ENCODE peak calls at places on chromosomes 6 and 20, in eight cellular contexts. Y, J, G, W, V, R, F and N are unnamed samples.

GRCh38 chr6:37207903-37208456 is 38.0 kb downstream of the PIM1 start:
- DNase-seq in Y (peak; percentile 66), G (peak; percentile 83), F (peak; percentile 31), J (peak; percentile 89), R (no peak), W (peak; percentile 49), V (peak; percentile 95), N (peak; percentile 73)

GRCh38 chr20:62489186-62489939 is 13.6 kb upstream of the GATA5 start:
- DNase-seq in W (no peak), G (no peak), J (no peak), V (no peak), R (no peak), Y (no peak), F (no peak), N (peak; percentile 35)

GRCh38 chr20:41649489-41649888 is 31.3 kb upstream of the CHD6 start:
- DNase-seq in F (no peak), V (no peak), Y (no peak), J (no peak), G (no peak), R (no peak), W (no peak), N (no peak)

GRCh38 chr6:18269253-18269652 is 4.9 kb upstream of the DEK start:
- DNase-seq in V (peak; percentile 48), G (no peak), F (no peak), R (no peak), W (no peak), Y (no peak), J (no peak), N (peak; percentile 28)

GRCh38 chr20:52256465-52256864 is 64.9 kb upstream of the ZFP64 start:
- DNase-seq in V (no peak), R (no peak), J (no peak), Y (no peak), F (no peak), W (no peak), G (no peak), N (no peak)

GRCh38 chr6:129146836-129147366 is 264.0 kb downstream of the LAMA2 start:
- DNase-seq in G (no peak), J (no peak), F (no peak), W (no peak), R (no peak), V (no peak), Y (no peak), N (no peak)

GRCh38 chr6:17152703-17153102 is 50.9 kb downstream of the STMND1 start:
- DNase-seq in Y (no peak), V (no peak), R (no peak), F (no peak), J (no peak), G (no peak), W (no peak), N (no peak)

GRCh38 chr6:170362121-170362520 is 55.6 kb downstream of the FAM120B start:
- DNase-seq in Y (no peak), G (no peak), R (no peak), F (no peak), W (no peak), J (no peak), V (no peak), N (no peak)

GRCh38 chr6:40852667-40853383 is 186.2 kb downstream of the UNC5CL start:
- DNase-seq in J (no peak), V (no peak), F (no peak), Y (no peak), G (no peak), W (no peak), R (no peak), N (no peak)

GRCh38 chr6:16985484-16986284 is 116.2 kb upstream of the STMND1 start:
- DNase-seq in V (no peak), Y (no peak), G (no peak), R (no peak), W (no peak), J (no peak), F (no peak), N (peak; percentile 11)

GRCh38 chr20:44583179-44583578 is 800 bp downstream of the PKIG start:
- DNase-seq in J (no peak), V (no peak), Y (no peak), R (no peak), W (no peak), G (no peak), F (no peak), N (no peak)

GRCh38 chr6:53805016-53805415 is 10.2 kb downstream of the LRRC1 start:
- DNase-seq in W (no peak), F (no peak), Y (no peak), V (no peak), J (peak; percentile 71), R (no peak), G (no peak), N (no peak)

GRCh38 chr20:53040678-53041674 is 68.8 kb downstream of the TSHZ2 start:
- DNase-seq in G (no peak), V (no peak), F (no peak), Y (no peak), R (no peak), W (no peak), J (peak; percentile 69), N (no peak)

GRCh38 chr6:124430741-124431140 is 531.5 kb upstream of the RNF217 start:
- DNase-seq in V (no peak), W (no peak), G (no peak), R (no peak), F (no peak), Y (no peak), J (no peak), N (no peak)

GRCh38 chr6:87473419-87473903 is 687 bp downstream of the SLC35A1 start:
- DNase-seq in W (no peak), V (peak; percentile 74), F (no peak), G (no peak), Y (peak; percentile 42), R (no peak), J (no peak), N (no peak)

GRCh38 chr20:4592316-4593148 is 129.2 kb upstream of the PRND start:
- DNase-seq in Y (peak; percentile 67), V (peak; percentile 62), G (peak; percentile 22), J (peak; percentile 72), F (peak; percentile 46), R (peak; percentile 30), W (peak; percentile 50), N (no peak)

GRCh38 chr6:57327311-57327710 is 9.9 kb downstream of the PRIM2 start:
- DNase-seq in W (no peak), Y (no peak), V (no peak), R (no peak), J (no peak), F (no peak), G (no peak), N (no peak)

GRCh38 chr6:155248021-155249001 is 15.5 kb upstream of the CLDN20 start:
- DNase-seq in Y (no peak), W (no peak), R (no peak), F (peak; percentile 66), V (no peak), G (no peak), J (peak; percentile 79), N (no peak)

GRCh38 chr6:100171533-100172321 is 177.7 kb upstream of the MCHR2 start:
- DNase-seq in G (no peak), F (no peak), W (no peak), J (no peak), R (no peak), Y (no peak), V (no peak), N (peak; percentile 9)

GRCh38 chr6:46948699-46949098 is 27.0 kb upstream of the ADGRF5 start:
- DNase-seq in G (no peak), V (no peak), Y (no peak), F (no peak), W (no peak), R (no peak), J (no peak), N (no peak)

GRCh38 chr6:124881898-124882579 is 80.2 kb upstream of the RNF217 start:
- DNase-seq in J (no peak), W (no peak), G (no peak), F (no peak), R (no peak), Y (no peak), V (no peak), N (no peak)

GRCh38 chr20:35363190-35363589 is 48.6 kb downstream of the UQCC1 start:
- DNase-seq in Y (no peak), F (peak; percentile 43), V (no peak), J (no peak), W (no peak), R (no peak), G (no peak), N (no peak)

GRCh38 chr6:2245954-2246863 is 804 bp upstream of the GMDS start:
- DNase-seq in G (peak; percentile 9), V (peak; percentile 69), J (peak; percentile 84), Y (peak; percentile 18), W (no peak), R (no peak), F (peak; percentile 31), N (peak; percentile 54)

GRCh38 chr20:38883981-38884733 is 42.1 kb upstream of the FAM83D start:
- DNase-seq in Y (no peak), W (no peak), G (no peak), J (no peak), F (no peak), R (no peak), V (no peak), N (no peak)

GRCh38 chr6:112058673-112059072 is 4.8 kb downstream of the CCN6 start:
- DNase-seq in R (no peak), G (no peak), W (no peak), F (no peak), J (no peak), Y (no peak), V (no peak), N (no peak)

GRCh38 chr20:58256842-58257241 is 28.4 kb upstream of the ANKRD60 start:
- DNase-seq in J (no peak), F (no peak), G (no peak), R (no peak), W (no peak), V (no peak), Y (no peak), N (no peak)

GRCh38 chr20:61369731-61370520 is 117.9 kb downstream of the CDH4 start:
- DNase-seq in V (no peak), R (no peak), J (no peak), W (no peak), G (no peak), F (no peak), Y (no peak), N (no peak)

GRCh38 chr6:24990227-24990843 is 54.6 kb upstream of the RIPOR2 start:
- DNase-seq in G (no peak), R (no peak), J (no peak), F (no peak), W (no peak), Y (no peak), V (no peak), N (no peak)

GRCh38 chr20:60003776-60004175 is 45.6 kb downstream of the CDH26 start:
- DNase-seq in V (no peak), J (no peak), R (no peak), G (no peak), F (no peak), W (no peak), Y (no peak), N (no peak)

GRCh38 chr6:140071601-140072062 is 697.2 kb upstream of the CITED2 start:
- DNase-seq in V (no peak), R (no peak), W (no peak), J (no peak), F (no peak), G (no peak), Y (no peak), N (no peak)

GRCh38 chr6:33988121-33989015 is 157.5 kb downstream of the GRM4 start:
- DNase-seq in R (no peak), J (peak; percentile 39), V (no peak), G (no peak), Y (no peak), W (no peak), F (no peak), N (no peak)

GRCh38 chr6:41901882-41902519 is 6.8 kb upstream of the USP49 start:
- DNase-seq in R (no peak), Y (peak; percentile 26), V (peak; percentile 82), F (no peak), J (no peak), G (no peak), W (no peak), N (no peak)